ENCODE peak calls at places on chromosomes 5 and 9, in eight cellular contexts. One of them, this sample, is unnamed.

GRCh38 chr9:93949073-93949693 is 6.0 kb downstream of the BARX1 start:
- ATAC-seq in T-cell: no peak
- ATAC-seq in A549: no peak
- ATAC-seq in WTC11: peak; percentile 2
- ATAC-seq in Right ventricle myocardium superior: no peak
- ATAC-seq in aorta: no peak
- ATAC-seq in HepG2: no peak
- ATAC-seq in stimulated activated naive CD8-positive, alpha-beta T cell treated with anti-CD3 and anti-CD28 coated beads, Interleukin-15, Interleukin-2, amounts not matched to agents 100 U/mL and 50 U/mL, for 24 hours: no peak
- ATAC-seq in this sample: no peak

GRCh38 chr5:126228934-126229333 is 194.3 kb upstream of the GRAMD2B start:
- ATAC-seq in T-cell: no peak
- ATAC-seq in A549: no peak
- ATAC-seq in WTC11: no peak
- ATAC-seq in Right ventricle myocardium superior: no peak
- ATAC-seq in aorta: no peak
- ATAC-seq in HepG2: no peak
- ATAC-seq in stimulated activated naive CD8-positive, alpha-beta T cell treated with anti-CD3 and anti-CD28 coated beads, Interleukin-15, Interleukin-2, amounts not matched to agents 100 U/mL and 50 U/mL, for 24 hours: no peak
- ATAC-seq in this sample: no peak

GRCh38 chr9:96762562-96762961 is 15.3 kb downstream of the ZNF510 start:
- ATAC-seq in T-cell: no peak
- ATAC-seq in A549: no peak
- ATAC-seq in WTC11: no peak
- ATAC-seq in Right ventricle myocardium superior: no peak
- ATAC-seq in aorta: no peak
- ATAC-seq in HepG2: no peak
- ATAC-seq in stimulated activated naive CD8-positive, alpha-beta T cell treated with anti-CD3 and anti-CD28 coated beads, Interleukin-15, Interleukin-2, amounts not matched to agents 100 U/mL and 50 U/mL, for 24 hours: no peak
- ATAC-seq in this sample: no peak

GRCh38 chr9:34590376-34591090 is 1.0 kb upstream of the CNTFR start:
- ATAC-seq in T-cell: no peak
- ATAC-seq in A549: no peak
- ATAC-seq in WTC11: peak; percentile 18
- ATAC-seq in Right ventricle myocardium superior: peak; percentile 22
- ATAC-seq in aorta: peak; percentile 15
- ATAC-seq in HepG2: peak; percentile 9
- ATAC-seq in stimulated activated naive CD8-positive, alpha-beta T cell treated with anti-CD3 and anti-CD28 coated beads, Interleukin-15, Interleukin-2, amounts not matched to agents 100 U/mL and 50 U/mL, for 24 hours: no peak
- ATAC-seq in this sample: no peak

GRCh38 chr5:139849942-139850341 is 54.3 kb downstream of the PSD2 start:
- ATAC-seq in T-cell: no peak
- ATAC-seq in A549: no peak
- ATAC-seq in WTC11: no peak
- ATAC-seq in Right ventricle myocardium superior: no peak
- ATAC-seq in aorta: no peak
- ATAC-seq in HepG2: peak; percentile 14
- ATAC-seq in stimulated activated naive CD8-positive, alpha-beta T cell treated with anti-CD3 and anti-CD28 coated beads, Interleukin-15, Interleukin-2, amounts not matched to agents 100 U/mL and 50 U/mL, for 24 hours: no peak
- ATAC-seq in this sample: no peak

GRCh38 chr5:91190333-91190680 is 192.8 kb downstream of the ARRDC3 start:
- ATAC-seq in T-cell: no peak
- ATAC-seq in A549: peak; percentile 64
- ATAC-seq in WTC11: peak; percentile 44
- ATAC-seq in Right ventricle myocardium superior: peak; percentile 34
- ATAC-seq in aorta: peak; percentile 36
- ATAC-seq in HepG2: no peak
- ATAC-seq in stimulated activated naive CD8-positive, alpha-beta T cell treated with anti-CD3 and anti-CD28 coated beads, Interleukin-15, Interleukin-2, amounts not matched to agents 100 U/mL and 50 U/mL, for 24 hours: no peak
- ATAC-seq in this sample: no peak

GRCh38 chr9:87206064-87206661 is 258.9 kb upstream of the GAS1 start:
- ATAC-seq in T-cell: no peak
- ATAC-seq in A549: no peak
- ATAC-seq in WTC11: no peak
- ATAC-seq in Right ventricle myocardium superior: no peak
- ATAC-seq in aorta: no peak
- ATAC-seq in HepG2: no peak
- ATAC-seq in stimulated activated naive CD8-positive, alpha-beta T cell treated with anti-CD3 and anti-CD28 coated beads, Interleukin-15, Interleukin-2, amounts not matched to agents 100 U/mL and 50 U/mL, for 24 hours: no peak
- ATAC-seq in this sample: no peak

GRCh38 chr5:168311061-168311566 is 19.7 kb downstream of the WWC1 start:
- ATAC-seq in T-cell: no peak
- ATAC-seq in A549: no peak
- ATAC-seq in WTC11: peak; percentile 86
- ATAC-seq in Right ventricle myocardium superior: no peak
- ATAC-seq in aorta: no peak
- ATAC-seq in HepG2: no peak
- ATAC-seq in stimulated activated naive CD8-positive, alpha-beta T cell treated with anti-CD3 and anti-CD28 coated beads, Interleukin-15, Interleukin-2, amounts not matched to agents 100 U/mL and 50 U/mL, for 24 hours: no peak
- ATAC-seq in this sample: no peak

GRCh38 chr5:134088291-134088690 is 26.2 kb upstream of the TCF7 start:
- ATAC-seq in T-cell: no peak
- ATAC-seq in A549: no peak
- ATAC-seq in WTC11: no peak
- ATAC-seq in Right ventricle myocardium superior: no peak
- ATAC-seq in aorta: no peak
- ATAC-seq in HepG2: no peak
- ATAC-seq in stimulated activated naive CD8-positive, alpha-beta T cell treated with anti-CD3 and anti-CD28 coated beads, Interleukin-15, Interleukin-2, amounts not matched to agents 100 U/mL and 50 U/mL, for 24 hours: no peak
- ATAC-seq in this sample: no peak

GRCh38 chr9:128712451-128713410 is 10.4 kb downstream of the PKN3 start:
- ATAC-seq in T-cell: no peak
- ATAC-seq in A549: peak; percentile 51
- ATAC-seq in WTC11: no peak
- ATAC-seq in Right ventricle myocardium superior: no peak
- ATAC-seq in aorta: peak; percentile 22
- ATAC-seq in HepG2: peak; percentile 21
- ATAC-seq in stimulated activated naive CD8-positive, alpha-beta T cell treated with anti-CD3 and anti-CD28 coated beads, Interleukin-15, Interleukin-2, amounts not matched to agents 100 U/mL and 50 U/mL, for 24 hours: no peak
- ATAC-seq in this sample: no peak

GRCh38 chr5:81794246-81794645 is 43.3 kb upstream of the SSBP2 start:
- ATAC-seq in T-cell: no peak
- ATAC-seq in A549: no peak
- ATAC-seq in WTC11: no peak
- ATAC-seq in Right ventricle myocardium superior: peak; percentile 55
- ATAC-seq in aorta: no peak
- ATAC-seq in HepG2: no peak
- ATAC-seq in stimulated activated naive CD8-positive, alpha-beta T cell treated with anti-CD3 and anti-CD28 coated beads, Interleukin-15, Interleukin-2, amounts not matched to agents 100 U/mL and 50 U/mL, for 24 hours: no peak
- ATAC-seq in this sample: no peak

GRCh38 chr5:148979104-148979723 is 83.6 kb downstream of the SH3TC2 start:
- ATAC-seq in T-cell: no peak
- ATAC-seq in A549: peak; percentile 45
- ATAC-seq in WTC11: no peak
- ATAC-seq in Right ventricle myocardium superior: peak; percentile 88
- ATAC-seq in aorta: peak; percentile 48
- ATAC-seq in HepG2: no peak
- ATAC-seq in stimulated activated naive CD8-positive, alpha-beta T cell treated with anti-CD3 and anti-CD28 coated beads, Interleukin-15, Interleukin-2, amounts not matched to agents 100 U/mL and 50 U/mL, for 24 hours: no peak
- ATAC-seq in this sample: no peak

GRCh38 chr9:16671591-16672137 is 198.8 kb downstream of the BNC2 start:
- ATAC-seq in T-cell: no peak
- ATAC-seq in A549: no peak
- ATAC-seq in WTC11: no peak
- ATAC-seq in Right ventricle myocardium superior: no peak
- ATAC-seq in aorta: no peak
- ATAC-seq in HepG2: no peak
- ATAC-seq in stimulated activated naive CD8-positive, alpha-beta T cell treated with anti-CD3 and anti-CD28 coated beads, Interleukin-15, Interleukin-2, amounts not matched to agents 100 U/mL and 50 U/mL, for 24 hours: no peak
- ATAC-seq in this sample: no peak

GRCh38 chr5:164041105-164041504 is 535.7 kb downstream of the MAT2B start:
- ATAC-seq in T-cell: no peak
- ATAC-seq in A549: no peak
- ATAC-seq in WTC11: no peak
- ATAC-seq in Right ventricle myocardium superior: no peak
- ATAC-seq in aorta: no peak
- ATAC-seq in HepG2: no peak
- ATAC-seq in stimulated activated naive CD8-positive, alpha-beta T cell treated with anti-CD3 and anti-CD28 coated beads, Interleukin-15, Interleukin-2, amounts not matched to agents 100 U/mL and 50 U/mL, for 24 hours: no peak
- ATAC-seq in this sample: no peak

GRCh38 chr9:6852243-6852963 is 94.6 kb downstream of the KDM4C start:
- ATAC-seq in T-cell: no peak
- ATAC-seq in A549: peak; percentile 81
- ATAC-seq in WTC11: no peak
- ATAC-seq in Right ventricle myocardium superior: peak; percentile 48
- ATAC-seq in aorta: no peak
- ATAC-seq in HepG2: no peak
- ATAC-seq in stimulated activated naive CD8-positive, alpha-beta T cell treated with anti-CD3 and anti-CD28 coated beads, Interleukin-15, Interleukin-2, amounts not matched to agents 100 U/mL and 50 U/mL, for 24 hours: no peak
- ATAC-seq in this sample: no peak

GRCh38 chr9:105050296-105050695 is 122.3 kb upstream of the ABCA1 start:
- ATAC-seq in T-cell: no peak
- ATAC-seq in A549: no peak
- ATAC-seq in WTC11: no peak
- ATAC-seq in Right ventricle myocardium superior: no peak
- ATAC-seq in aorta: no peak
- ATAC-seq in HepG2: no peak
- ATAC-seq in stimulated activated naive CD8-positive, alpha-beta T cell treated with anti-CD3 and anti-CD28 coated beads, Interleukin-15, Interleukin-2, amounts not matched to agents 100 U/mL and 50 U/mL, for 24 hours: no peak
- ATAC-seq in this sample: no peak

GRCh38 chr9:78548666-78549065 is 251.7 kb downstream of the PSAT1 start:
- ATAC-seq in T-cell: no peak
- ATAC-seq in A549: no peak
- ATAC-seq in WTC11: no peak
- ATAC-seq in Right ventricle myocardium superior: no peak
- ATAC-seq in aorta: no peak
- ATAC-seq in HepG2: no peak
- ATAC-seq in stimulated activated naive CD8-positive, alpha-beta T cell treated with anti-CD3 and anti-CD28 coated beads, Interleukin-15, Interleukin-2, amounts not matched to agents 100 U/mL and 50 U/mL, for 24 hours: no peak
- ATAC-seq in this sample: no peak

GRCh38 chr5:98060148-98060547 is 713.3 kb upstream of the RGMB start:
- ATAC-seq in T-cell: no peak
- ATAC-seq in A549: no peak
- ATAC-seq in WTC11: no peak
- ATAC-seq in Right ventricle myocardium superior: no peak
- ATAC-seq in aorta: no peak
- ATAC-seq in HepG2: no peak
- ATAC-seq in stimulated activated naive CD8-positive, alpha-beta T cell treated with anti-CD3 and anti-CD28 coated beads, Interleukin-15, Interleukin-2, amounts not matched to agents 100 U/mL and 50 U/mL, for 24 hours: no peak
- ATAC-seq in this sample: no peak

GRCh38 chr9:136484153-136485048 is 1.6 kb upstream of the SEC16A start:
- ATAC-seq in T-cell: no peak
- ATAC-seq in A549: peak; percentile 20
- ATAC-seq in WTC11: no peak
- ATAC-seq in Right ventricle myocardium superior: no peak
- ATAC-seq in aorta: no peak
- ATAC-seq in HepG2: peak; percentile 49
- ATAC-seq in stimulated activated naive CD8-positive, alpha-beta T cell treated with anti-CD3 and anti-CD28 coated beads, Interleukin-15, Interleukin-2, amounts not matched to agents 100 U/mL and 50 U/mL, for 24 hours: no peak
- ATAC-seq in this sample: no peak

GRCh38 chr5:139092741-139093140 is 105.4 kb downstream of the SIL1 start:
- ATAC-seq in T-cell: no peak
- ATAC-seq in A549: no peak
- ATAC-seq in WTC11: no peak
- ATAC-seq in Right ventricle myocardium superior: no peak
- ATAC-seq in aorta: no peak
- ATAC-seq in HepG2: no peak
- ATAC-seq in stimulated activated naive CD8-positive, alpha-beta T cell treated with anti-CD3 and anti-CD28 coated beads, Interleukin-15, Interleukin-2, amounts not matched to agents 100 U/mL and 50 U/mL, for 24 hours: no peak
- ATAC-seq in this sample: no peak

GRCh38 chr5:181281077-181281983 is 20.4 kb upstream of the TRIM52 start:
- ATAC-seq in T-cell: no peak
- ATAC-seq in A549: no peak
- ATAC-seq in WTC11: peak; percentile 87
- ATAC-seq in Right ventricle myocardium superior: no peak
- ATAC-seq in aorta: no peak
- ATAC-seq in HepG2: peak; percentile 76
- ATAC-seq in stimulated activated naive CD8-positive, alpha-beta T cell treated with anti-CD3 and anti-CD28 coated beads, Interleukin-15, Interleukin-2, amounts not matched to agents 100 U/mL and 50 U/mL, for 24 hours: no peak
- ATAC-seq in this sample: no peak

GRCh38 chr5:113091622-113092021 is 115.0 kb downstream of the DCP2 start:
- ATAC-seq in T-cell: no peak
- ATAC-seq in A549: no peak
- ATAC-seq in WTC11: no peak
- ATAC-seq in Right ventricle myocardium superior: no peak
- ATAC-seq in aorta: no peak
- ATAC-seq in HepG2: no peak
- ATAC-seq in stimulated activated naive CD8-positive, alpha-beta T cell treated with anti-CD3 and anti-CD28 coated beads, Interleukin-15, Interleukin-2, amounts not matched to agents 100 U/mL and 50 U/mL, for 24 hours: no peak
- ATAC-seq in this sample: no peak

GRCh38 chr5:117131048-117131679 is 556.5 kb upstream of the SEMA6A start:
- ATAC-seq in T-cell: no peak
- ATAC-seq in A549: no peak
- ATAC-seq in WTC11: no peak
- ATAC-seq in Right ventricle myocardium superior: no peak
- ATAC-seq in aorta: no peak
- ATAC-seq in HepG2: no peak
- ATAC-seq in stimulated activated naive CD8-positive, alpha-beta T cell treated with anti-CD3 and anti-CD28 coated beads, Interleukin-15, Interleukin-2, amounts not matched to agents 100 U/mL and 50 U/mL, for 24 hours: no peak
- ATAC-seq in this sample: no peak

GRCh38 chr9:27442464-27442863 is 81.6 kb upstream of the IFNK start:
- ATAC-seq in T-cell: no peak
- ATAC-seq in A549: no peak
- ATAC-seq in WTC11: peak; percentile 75
- ATAC-seq in Right ventricle myocardium superior: no peak
- ATAC-seq in aorta: no peak
- ATAC-seq in HepG2: no peak
- ATAC-seq in stimulated activated naive CD8-positive, alpha-beta T cell treated with anti-CD3 and anti-CD28 coated beads, Interleukin-15, Interleukin-2, amounts not matched to agents 100 U/mL and 50 U/mL, for 24 hours: no peak
- ATAC-seq in this sample: no peak

GRCh38 chr9:32969270-32969669 is 32.2 kb downstream of the APTX start:
- ATAC-seq in T-cell: no peak
- ATAC-seq in A549: no peak
- ATAC-seq in WTC11: peak; percentile 64
- ATAC-seq in Right ventricle myocardium superior: no peak
- ATAC-seq in aorta: no peak
- ATAC-seq in HepG2: no peak
- ATAC-seq in stimulated activated naive CD8-positive, alpha-beta T cell treated with anti-CD3 and anti-CD28 coated beads, Interleukin-15, Interleukin-2, amounts not matched to agents 100 U/mL and 50 U/mL, for 24 hours: no peak
- ATAC-seq in this sample: no peak

GRCh38 chr9:32405506-32405905 is 21.1 kb downstream of the ACO1 start:
- ATAC-seq in T-cell: no peak
- ATAC-seq in A549: no peak
- ATAC-seq in WTC11: no peak
- ATAC-seq in Right ventricle myocardium superior: no peak
- ATAC-seq in aorta: no peak
- ATAC-seq in HepG2: no peak
- ATAC-seq in stimulated activated naive CD8-positive, alpha-beta T cell treated with anti-CD3 and anti-CD28 coated beads, Interleukin-15, Interleukin-2, amounts not matched to agents 100 U/mL and 50 U/mL, for 24 hours: no peak
- ATAC-seq in this sample: no peak

GRCh38 chr9:121303456-121304451 is 35.8 kb downstream of the GSN start:
- ATAC-seq in T-cell: no peak
- ATAC-seq in A549: no peak
- ATAC-seq in WTC11: no peak
- ATAC-seq in Right ventricle myocardium superior: no peak
- ATAC-seq in aorta: no peak
- ATAC-seq in HepG2: no peak
- ATAC-seq in stimulated activated naive CD8-positive, alpha-beta T cell treated with anti-CD3 and anti-CD28 coated beads, Interleukin-15, Interleukin-2, amounts not matched to agents 100 U/mL and 50 U/mL, for 24 hours: no peak
- ATAC-seq in this sample: no peak

GRCh38 chr5:82599030-82599429 is 320.9 kb upstream of the RPS23 start:
- ATAC-seq in T-cell: no peak
- ATAC-seq in A549: no peak
- ATAC-seq in WTC11: no peak
- ATAC-seq in Right ventricle myocardium superior: no peak
- ATAC-seq in aorta: no peak
- ATAC-seq in HepG2: no peak
- ATAC-seq in stimulated activated naive CD8-positive, alpha-beta T cell treated with anti-CD3 and anti-CD28 coated beads, Interleukin-15, Interleukin-2, amounts not matched to agents 100 U/mL and 50 U/mL, for 24 hours: no peak
- ATAC-seq in this sample: no peak

GRCh38 chr5:88734191-88734640 is 148.8 kb downstream of the MEF2C start:
- ATAC-seq in T-cell: no peak
- ATAC-seq in A549: no peak
- ATAC-seq in WTC11: no peak
- ATAC-seq in Right ventricle myocardium superior: peak; percentile 45
- ATAC-seq in aorta: peak; percentile 33
- ATAC-seq in HepG2: no peak
- ATAC-seq in stimulated activated naive CD8-positive, alpha-beta T cell treated with anti-CD3 and anti-CD28 coated beads, Interleukin-15, Interleukin-2, amounts not matched to agents 100 U/mL and 50 U/mL, for 24 hours: peak; percentile 25
- ATAC-seq in this sample: peak; percentile 87

GRCh38 chr5:174315471-174315870 is 270.0 kb downstream of the NSG2 start:
- ATAC-seq in T-cell: no peak
- ATAC-seq in A549: no peak
- ATAC-seq in WTC11: no peak
- ATAC-seq in Right ventricle myocardium superior: no peak
- ATAC-seq in aorta: no peak
- ATAC-seq in HepG2: no peak
- ATAC-seq in stimulated activated naive CD8-positive, alpha-beta T cell treated with anti-CD3 and anti-CD28 coated beads, Interleukin-15, Interleukin-2, amounts not matched to agents 100 U/mL and 50 U/mL, for 24 hours: no peak
- ATAC-seq in this sample: no peak

GRCh38 chr9:18826248-18826647 is 206.8 kb downstream of the SAXO1 start:
- ATAC-seq in T-cell: no peak
- ATAC-seq in A549: no peak
- ATAC-seq in WTC11: no peak
- ATAC-seq in Right ventricle myocardium superior: no peak
- ATAC-seq in aorta: no peak
- ATAC-seq in HepG2: peak; percentile 40
- ATAC-seq in stimulated activated naive CD8-positive, alpha-beta T cell treated with anti-CD3 and anti-CD28 coated beads, Interleukin-15, Interleukin-2, amounts not matched to agents 100 U/mL and 50 U/mL, for 24 hours: no peak
- ATAC-seq in this sample: no peak

GRCh38 chr9:98083059-98083458 is 26.5 kb downstream of the NANS start:
- ATAC-seq in T-cell: no peak
- ATAC-seq in A549: no peak
- ATAC-seq in WTC11: no peak
- ATAC-seq in Right ventricle myocardium superior: peak; percentile 61
- ATAC-seq in aorta: no peak
- ATAC-seq in HepG2: peak; percentile 20
- ATAC-seq in stimulated activated naive CD8-positive, alpha-beta T cell treated with anti-CD3 and anti-CD28 coated beads, Interleukin-15, Interleukin-2, amounts not matched to agents 100 U/mL and 50 U/mL, for 24 hours: no peak
- ATAC-seq in this sample: no peak

GRCh38 chr5:172901012-172901780 is 58.0 kb upstream of the RPL26L1 start:
- ATAC-seq in T-cell: no peak
- ATAC-seq in A549: peak; percentile 16
- ATAC-seq in WTC11: no peak
- ATAC-seq in Right ventricle myocardium superior: peak; percentile 7
- ATAC-seq in aorta: peak; percentile 57
- ATAC-seq in HepG2: no peak
- ATAC-seq in stimulated activated naive CD8-positive, alpha-beta T cell treated with anti-CD3 and anti-CD28 coated beads, Interleukin-15, Interleukin-2, amounts not matched to agents 100 U/mL and 50 U/mL, for 24 hours: no peak
- ATAC-seq in this sample: no peak

GRCh38 chr9:37984672-37985611 is 81.0 kb upstream of the SLC25A51 start:
- ATAC-seq in T-cell: peak; percentile 29
- ATAC-seq in A549: no peak
- ATAC-seq in WTC11: no peak
- ATAC-seq in Right ventricle myocardium superior: peak; percentile 77
- ATAC-seq in aorta: peak; percentile 3
- ATAC-seq in HepG2: peak; percentile 7
- ATAC-seq in stimulated activated naive CD8-positive, alpha-beta T cell treated with anti-CD3 and anti-CD28 coated beads, Interleukin-15, Interleukin-2, amounts not matched to agents 100 U/mL and 50 U/mL, for 24 hours: no peak
- ATAC-seq in this sample: no peak

This sample was measured in stimulated activated memory B cell treated with anti-CD40 and anti-IgM and Interleukin-4, amounts not matched to agents 10 μg/mL and 1 μg/mL and 100 μg/mL, for 72 hours.